ENCODE peak calls at places on chromosomes 3 and 15, in five cellular contexts. T, W, D, S and G are unnamed samples.
A peak's percentile ranks its signal among the peaks of the same experiment; 100 is the strongest.

GRCh38 chr15:50627351-50628055 is 59.1 kb downstream of the TRPM7 start:
- DNase-seq in T (no peak), D (no peak), S (no peak), W (no peak), G (no peak)

GRCh38 chr3:127407026-127407939 is 119.4 kb upstream of the PRR20G start:
- DNase-seq in D (no peak), T (no peak), W (no peak), S (no peak), G (no peak)

GRCh38 chr15:77487479-77487861 is 66.8 kb downstream of the HMG20A start:
- DNase-seq in D (no peak), S (peak; percentile 21), W (no peak), T (no peak), G (no peak)

GRCh38 chr3:7309707-7310106 is 448.8 kb downstream of the GRM7 start:
- DNase-seq in S (peak; percentile 95), D (no peak), T (peak; percentile 30), W (peak; percentile 77), G (peak; percentile 53)

GRCh38 chr3:128274837-128275236 is 121.6 kb downstream of the EEFSEC start:
- DNase-seq in D (no peak), W (no peak), T (no peak), S (no peak), G (no peak)

GRCh38 chr3:196141866-196142673 is 60.2 kb upstream of the TFRC start:
- DNase-seq in T (no peak), D (no peak), W (no peak), S (no peak), G (peak; percentile 71)

GRCh38 chr3:147816770-147817169 is 407.6 kb downstream of the ZIC1 start:
- DNase-seq in W (no peak), T (no peak), D (no peak), S (peak; percentile 33), G (no peak)

GRCh38 chr3:134095005-134095404 is 65.3 kb upstream of the SLCO2A1 start:
- DNase-seq in S (no peak), T (no peak), W (no peak), D (no peak), G (no peak)

GRCh38 chr3:170357920-170358854 is 672 bp downstream of the SKIL start:
- DNase-seq in W (peak; percentile 95), S (peak; percentile 78), D (peak; percentile 65), T (peak; percentile 82), G (peak; percentile 84)
- H3K4me1 ChIP-seq in W (peaks cover 6% of the 10 kb centered on the region), S (peaks cover 33% of the 10 kb centered on the region), D (peaks cover 13% of the 10 kb centered on the region), T (peaks cover 4% of the 10 kb centered on the region), G (peaks cover 25% of the 10 kb centered on the region)

DNA sequence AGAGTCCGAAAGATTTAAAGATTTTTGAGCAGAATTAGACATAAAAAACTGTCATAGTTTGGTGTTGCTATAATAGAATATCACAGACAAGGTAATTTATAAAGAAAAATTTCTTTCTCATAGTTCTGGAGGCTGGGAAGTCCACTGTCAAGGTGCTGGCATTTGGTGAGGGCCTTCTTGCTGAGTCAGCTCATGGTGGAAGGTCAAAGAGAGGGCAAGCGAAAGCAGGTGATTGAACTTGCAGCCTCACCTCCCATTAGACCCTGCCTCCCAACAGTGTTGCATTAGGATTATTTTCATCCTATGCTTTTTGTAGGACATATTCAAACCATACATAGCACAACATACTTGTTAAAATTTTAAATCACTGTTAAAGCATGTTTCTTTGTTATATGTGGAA is 9.9 kb downstream of the SELENOT start:
- DNase-seq in W (no peak), S (no peak), T (no peak), D (no peak), G (no peak)
- H3K36me3 ChIP-seq in W (no peaks in the 10 kb centered on the region), S (peaks cover 21% of the 10 kb centered on the region), T (no peaks in the 10 kb centered on the region), D (peaks cover 14% of the 10 kb centered on the region), G (peaks cover 6% of the 10 kb centered on the region)

GRCh38 chr15:98358971-98359370 is 289.4 kb upstream of the IGF1R start:
- DNase-seq in D (no peak), S (no peak), W (no peak), T (no peak), G (peak; percentile 22)
- H3K27ac ChIP-seq in D (no peak overlapping the region), S (no peak overlapping the region), W (no peak overlapping the region), T (no peak overlapping the region), G (no peak overlapping the region)

GRCh38 chr3:64213224-64213893 is 11.9 kb downstream of the PRICKLE2 start:
- DNase-seq in T (no peak), D (no peak), S (no peak), W (no peak), G (no peak)
- H3K4me1 ChIP-seq in T (peaks cover 5% of the 10 kb centered on the region), D (no peaks in the 10 kb centered on the region), S (no peaks in the 10 kb centered on the region), W (peaks cover 11% of the 10 kb centered on the region), G (peaks cover 16% of the 10 kb centered on the region)